ENCODE peak calls at places on chromosomes 2 and 18, in seven cellular contexts. One of them, this sample, is unnamed. For H3K4me1, the result is how much of the 10 kb centered on the place peaks cover.

GRCh38 chr2:84309281-84309680 is 149.8 kb downstream of the SUCLG1 start:
- DNase-seq in A673: no peak
- DNase-seq in sigmoid colon: no peak
- DNase-seq in thyroid gland: no peak
- DNase-seq in tibial nerve: no peak
- DNase-seq in GM23338: no peak
- DNase-seq in psoas muscle: no peak
- DNase-seq in this sample: no peak

GRCh38 chr18:12035481-12035880 is 54.2 kb downstream of the IMPA2 start:
- DNase-seq in thyroid gland: no peak
- DNase-seq in A673: no peak
- DNase-seq in psoas muscle: no peak
- DNase-seq in sigmoid colon: peak
- DNase-seq in GM23338: no peak
- DNase-seq in tibial nerve: no peak
- DNase-seq in this sample: no peak

GRCh38 chr18:12431561-12431960 is 23.8 kb downstream of the PRELID3A start:
- DNase-seq in tibial nerve: no peak
- DNase-seq in thyroid gland: no peak
- DNase-seq in GM23338: no peak
- DNase-seq in sigmoid colon: no peak
- DNase-seq in psoas muscle: no peak
- DNase-seq in A673: no peak
- DNase-seq in this sample: no peak

GRCh38 chr2:200158586-200159365 is 147.7 kb upstream of the SPATS2L start:
- DNase-seq in tibial nerve: no peak
- DNase-seq in A673: peak
- DNase-seq in sigmoid colon: no peak
- DNase-seq in GM23338: no peak
- DNase-seq in psoas muscle: no peak
- DNase-seq in thyroid gland: no peak
- DNase-seq in this sample: no peak

GRCh38 chr18:32770651-32771168 is 2.1 kb downstream of the KLHL14 start:
- DNase-seq in thyroid gland: peak
- DNase-seq in A673: no peak
- DNase-seq in tibial nerve: no peak
- DNase-seq in GM23338: peak
- DNase-seq in sigmoid colon: no peak
- DNase-seq in psoas muscle: no peak
- DNase-seq in this sample: no peak

GRCh38 chr2:205695460-205695979 is 13.2 kb downstream of the NRP2 start:
- DNase-seq in psoas muscle: no peak
- DNase-seq in thyroid gland: no peak
- DNase-seq in A673: no peak
- DNase-seq in GM23338: no peak
- DNase-seq in tibial nerve: no peak
- DNase-seq in sigmoid colon: peak
- DNase-seq in this sample: no peak

GRCh38 chr2:120308038-120308910 is 37.7 kb upstream of the INHBB start:
- DNase-seq in psoas muscle: no peak
- DNase-seq in GM23338: no peak
- DNase-seq in thyroid gland: no peak
- DNase-seq in tibial nerve: no peak
- DNase-seq in sigmoid colon: no peak
- DNase-seq in A673: no peak
- DNase-seq in this sample: no peak

GRCh38 chr2:39733070-39733674 is 45.9 kb downstream of the THUMPD2 start:
- DNase-seq in GM23338: no peak
- DNase-seq in psoas muscle: no peak
- DNase-seq in tibial nerve: no peak
- DNase-seq in thyroid gland: no peak
- DNase-seq in sigmoid colon: no peak
- DNase-seq in A673: peak
- DNase-seq in this sample: no peak

GRCh38 chr18:55786651-55787272 is 198.8 kb upstream of the TCF4 start:
- DNase-seq in A673: no peak
- DNase-seq in sigmoid colon: no peak
- DNase-seq in GM23338: no peak
- DNase-seq in tibial nerve: no peak
- DNase-seq in psoas muscle: no peak
- DNase-seq in thyroid gland: no peak
- DNase-seq in this sample: no peak

GRCh38 chr18:48356909-48357631 is 52.1 kb downstream of the ZBTB7C start:
- DNase-seq in tibial nerve: no peak
- DNase-seq in A673: no peak
- DNase-seq in thyroid gland: peak
- DNase-seq in GM23338: peak
- DNase-seq in psoas muscle: no peak
- DNase-seq in sigmoid colon: peak
- DNase-seq in this sample: no peak

GRCh38 chr2:200777275-200777674 is 34.4 kb upstream of the BZW1 start:
- DNase-seq in GM23338: no peak
- DNase-seq in tibial nerve: no peak
- DNase-seq in thyroid gland: no peak
- DNase-seq in psoas muscle: no peak
- DNase-seq in sigmoid colon: no peak
- DNase-seq in A673: no peak
- DNase-seq in this sample: no peak

GRCh38 chr2:155310589-155310988 is 612.1 kb downstream of the KCNJ3 start:
- DNase-seq in GM23338: peak
- DNase-seq in tibial nerve: no peak
- DNase-seq in thyroid gland: no peak
- DNase-seq in sigmoid colon: no peak
- DNase-seq in A673: peak
- DNase-seq in psoas muscle: no peak
- DNase-seq in this sample: no peak

GRCh38 chr2:215391531-215391930 is 44.3 kb downstream of the FN1 start:
- DNase-seq in GM23338: no peak
- DNase-seq in sigmoid colon: no peak
- DNase-seq in psoas muscle: no peak
- DNase-seq in thyroid gland: no peak
- DNase-seq in A673: no peak
- DNase-seq in tibial nerve: no peak
- DNase-seq in this sample: no peak

GRCh38 chr2:96396095-96396494 is 60.5 kb downstream of the NCAPH start:
- DNase-seq in A673: no peak
- DNase-seq in psoas muscle: no peak
- DNase-seq in sigmoid colon: no peak
- DNase-seq in thyroid gland: no peak
- DNase-seq in tibial nerve: no peak
- DNase-seq in GM23338: no peak
- DNase-seq in this sample: no peak

GRCh38 chr2:30689496-30690125 is 117.6 kb downstream of the CAPN13 start:
- DNase-seq in A673: no peak
- DNase-seq in sigmoid colon: peak
- DNase-seq in GM23338: no peak
- DNase-seq in thyroid gland: no peak
- DNase-seq in tibial nerve: no peak
- DNase-seq in psoas muscle: no peak
- DNase-seq in this sample: no peak

GRCh38 chr2:188819781-188820180 is 154.4 kb upstream of the COL3A1 start:
- DNase-seq in sigmoid colon: no peak
- DNase-seq in GM23338: no peak
- DNase-seq in A673: no peak
- DNase-seq in tibial nerve: no peak
- DNase-seq in psoas muscle: no peak
- DNase-seq in thyroid gland: no peak
- DNase-seq in this sample: no peak

GRCh38 chr18:7273301-7273911 is 42.5 kb downstream of the LRRC30 start:
- DNase-seq in psoas muscle: peak
- DNase-seq in tibial nerve: peak
- DNase-seq in GM23338: no peak
- DNase-seq in A673: peak
- DNase-seq in sigmoid colon: peak
- DNase-seq in thyroid gland: peak
- DNase-seq in this sample: peak

GRCh38 chr18:3246636-3247242 is 862 bp upstream of the MYL12A start:
- DNase-seq in GM23338: peak
- DNase-seq in tibial nerve: no peak
- DNase-seq in thyroid gland: peak
- DNase-seq in sigmoid colon: peak
- DNase-seq in A673: no peak
- DNase-seq in psoas muscle: peak
- DNase-seq in this sample: peak
- H3K4me1 ChIP-seq in GM23338: under half
- H3K4me1 ChIP-seq in tibial nerve: under half
- H3K4me1 ChIP-seq in thyroid gland: under half
- H3K4me1 ChIP-seq in sigmoid colon: under half
- H3K4me1 ChIP-seq in A673: under half
- H3K4me1 ChIP-seq in psoas muscle: under half
- H3K4me1 ChIP-seq in this sample: under half

GRCh38 chr18:59268127-59268721 is 5.0 kb downstream of the RAX start:
- DNase-seq in sigmoid colon: no peak
- DNase-seq in thyroid gland: no peak
- DNase-seq in GM23338: peak
- DNase-seq in tibial nerve: no peak
- DNase-seq in A673: no peak
- DNase-seq in psoas muscle: no peak
- DNase-seq in this sample: no peak

GRCh38 chr18:59270689-59271257 is 2.5 kb downstream of the RAX start:
- DNase-seq in psoas muscle: no peak
- DNase-seq in sigmoid colon: no peak
- DNase-seq in tibial nerve: no peak
- DNase-seq in thyroid gland: no peak
- DNase-seq in A673: no peak
- DNase-seq in GM23338: peak
- DNase-seq in this sample: no peak

GRCh38 chr18:59269563-59270214 is 3.6 kb downstream of the RAX start:
- DNase-seq in psoas muscle: no peak
- DNase-seq in sigmoid colon: no peak
- DNase-seq in GM23338: no peak
- DNase-seq in A673: no peak
- DNase-seq in tibial nerve: no peak
- DNase-seq in thyroid gland: no peak
- DNase-seq in this sample: no peak

GRCh38 chr18:59267511-59268126 is 5.6 kb downstream of the RAX start:
- DNase-seq in psoas muscle: no peak
- DNase-seq in GM23338: peak
- DNase-seq in tibial nerve: no peak
- DNase-seq in sigmoid colon: no peak
- DNase-seq in A673: no peak
- DNase-seq in thyroid gland: peak
- DNase-seq in this sample: no peak

GRCh38 chr18:59268722-59269562 is 4.3 kb downstream of the RAX start:
- DNase-seq in tibial nerve: no peak
- DNase-seq in psoas muscle: no peak
- DNase-seq in sigmoid colon: no peak
- DNase-seq in A673: peak
- DNase-seq in thyroid gland: peak
- DNase-seq in GM23338: peak
- DNase-seq in this sample: no peak
- TF ChIP-seq CTCF in tibial nerve: no peak
- TF ChIP-seq CTCF in psoas muscle: peak
- TF ChIP-seq CTCF in sigmoid colon: no peak
- TF ChIP-seq CTCF in A673: no peak
- TF ChIP-seq CTCF in thyroid gland: no peak
- TF ChIP-seq CTCF in GM23338: peak
- TF ChIP-seq CTCF in this sample: no peak

DNA sequence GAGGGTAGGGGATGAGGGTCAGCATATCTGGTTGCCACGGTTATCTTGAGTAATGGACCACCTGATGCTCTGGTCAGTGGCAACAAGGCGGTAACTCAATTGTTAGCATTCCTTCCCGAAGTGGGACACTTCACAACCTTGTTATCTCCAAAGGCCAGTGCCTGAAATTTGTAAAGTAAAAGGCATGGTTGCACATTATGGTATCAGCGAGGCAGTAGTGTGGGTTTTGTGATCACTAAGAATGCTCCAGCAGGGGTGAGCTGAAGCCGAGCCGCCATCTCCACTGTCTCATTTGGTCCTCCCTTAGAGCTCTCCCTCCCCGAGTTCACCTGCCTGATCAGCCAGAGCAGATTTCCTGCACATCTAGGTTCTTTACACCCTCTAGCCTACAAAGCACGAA is 50.5 kb upstream of the LGALSL start:
- DNase-seq in tibial nerve: no peak
- DNase-seq in thyroid gland: no peak
- DNase-seq in GM23338: no peak
- DNase-seq in sigmoid colon: no peak
- DNase-seq in psoas muscle: no peak
- DNase-seq in A673: no peak
- DNase-seq in this sample: no peak
- H3K27ac ChIP-seq in tibial nerve: peak
- H3K27ac ChIP-seq in thyroid gland: peak
- H3K27ac ChIP-seq in GM23338: peak
- H3K27ac ChIP-seq in sigmoid colon: peak
- H3K27ac ChIP-seq in psoas muscle: peak
- H3K27ac ChIP-seq in A673: peak
- H3K27ac ChIP-seq in this sample: peak

GRCh38 chr18:38458673-38459072 is 893.1 kb upstream of the CELF4 start:
- DNase-seq in psoas muscle: no peak
- DNase-seq in sigmoid colon: no peak
- DNase-seq in A673: no peak
- DNase-seq in tibial nerve: no peak
- DNase-seq in thyroid gland: no peak
- DNase-seq in GM23338: no peak
- DNase-seq in this sample: no peak

GRCh38 chr18:38459086-38459485 is 893.5 kb upstream of the CELF4 start:
- DNase-seq in sigmoid colon: no peak
- DNase-seq in GM23338: no peak
- DNase-seq in tibial nerve: no peak
- DNase-seq in psoas muscle: no peak
- DNase-seq in A673: no peak
- DNase-seq in thyroid gland: no peak
- DNase-seq in this sample: no peak

GRCh38 chr18:38453880-38454279 is 888.3 kb upstream of the CELF4 start:
- DNase-seq in tibial nerve: no peak
- DNase-seq in A673: no peak
- DNase-seq in GM23338: no peak
- DNase-seq in sigmoid colon: no peak
- DNase-seq in thyroid gland: no peak
- DNase-seq in psoas muscle: no peak
- DNase-seq in this sample: no peak

GRCh38 chr18:38459595-38459994 is 894.0 kb upstream of the CELF4 start:
- DNase-seq in psoas muscle: no peak
- DNase-seq in thyroid gland: no peak
- DNase-seq in sigmoid colon: no peak
- DNase-seq in tibial nerve: no peak
- DNase-seq in GM23338: no peak
- DNase-seq in A673: no peak
- DNase-seq in this sample: no peak

GRCh38 chr18:38456253-38456652 is 890.7 kb upstream of the CELF4 start:
- DNase-seq in sigmoid colon: no peak
- DNase-seq in psoas muscle: no peak
- DNase-seq in GM23338: no peak
- DNase-seq in tibial nerve: no peak
- DNase-seq in thyroid gland: no peak
- DNase-seq in A673: no peak
- DNase-seq in this sample: no peak
- H3K4me1 ChIP-seq in sigmoid colon: under half
- H3K4me1 ChIP-seq in psoas muscle: under half
- H3K4me1 ChIP-seq in GM23338: under half
- H3K4me1 ChIP-seq in tibial nerve: under half
- H3K4me1 ChIP-seq in thyroid gland: under half
- H3K4me1 ChIP-seq in A673: under half
- H3K4me1 ChIP-seq in this sample: under half

GRCh38 chr18:65753520-65753919 is 2.7 kb downstream of the CDH7 start:
- DNase-seq in A673: peak
- DNase-seq in sigmoid colon: no peak
- DNase-seq in thyroid gland: no peak
- DNase-seq in GM23338: peak
- DNase-seq in psoas muscle: no peak
- DNase-seq in tibial nerve: no peak
- DNase-seq in this sample: no peak
- TF ChIP-seq CTCF in A673: peak
- TF ChIP-seq CTCF in sigmoid colon: no peak
- TF ChIP-seq CTCF in thyroid gland: no peak
- TF ChIP-seq CTCF in GM23338: peak
- TF ChIP-seq CTCF in psoas muscle: peak
- TF ChIP-seq CTCF in tibial nerve: peak
- TF ChIP-seq CTCF in this sample: no peak